ENCODE peak calls at places on chromosome 14, in eight cellular contexts. D is heart left ventricle, Y is right lobe of liver, O is erythroblast, M is lower leg skin, C is tibial nerve, G is H54, H is stomach. L is an unnamed sample.

GRCh38 chr14:92493024-92493423 is 20.6 kb upstream of the RIN3 start:
- DNase-seq in D (no peak), Y (no peak), O (no peak), M (no peak), C (no peak), G (no peak), H (no peak), L (no peak)

GRCh38 chr14:105738638-105739037 is 212.3 kb downstream of the TMEM121 start:
- DNase-seq in D (no peak), Y (no peak), O (no peak), M (no peak), C (no peak), G (no peak), H (no peak), L (no peak)

GRCh38 chr14:23057757-23058653 is 685 bp upstream of the CDH24 start:
- DNase-seq in D (peak), Y (peak), O (no peak), M (peak), C (peak), G (peak), H (peak), L (no peak)

GRCh38 chr14:61525293-61526011 is 169.9 kb upstream of the HIF1A start:
- DNase-seq in D (peak), Y (peak), O (no peak), M (peak), C (peak), G (peak), H (peak), L (peak)

GRCh38 chr14:101068293-101068957 is 164.9 kb upstream of the RTL1 start:
- DNase-seq in D (no peak), Y (no peak), O (no peak), M (no peak), C (no peak), G (no peak), H (no peak), L (no peak)

GRCh38 chr14:70754989-70755388 is 54.3 kb downstream of the MAP3K9 start:
- DNase-seq in D (no peak), Y (no peak), O (no peak), M (no peak), C (no peak), G (peak), H (peak), L (no peak)

GRCh38 chr14:59664741-59665140 is 88.1 kb upstream of the CCDC175 start:
- DNase-seq in D (no peak), Y (no peak), O (no peak), M (no peak), C (no peak), G (no peak), H (no peak), L (no peak)

GRCh38 chr14:34231626-34232025 is 230.4 kb downstream of the SPTSSA start:
- DNase-seq in D (no peak), Y (no peak), O (no peak), M (peak), C (peak), G (no peak), H (peak), L (no peak)

GRCh38 chr14:93035917-93036651 is 79.6 kb downstream of the ITPK1 start:
- DNase-seq in D (no peak), Y (no peak), O (no peak), M (no peak), C (no peak), G (peak), H (no peak), L (no peak)

GRCh38 chr14:92726933-92727262 is 21.5 kb downstream of the LGMN start:
- DNase-seq in D (no peak), Y (no peak), O (no peak), M (no peak), C (no peak), G (no peak), H (no peak), L (no peak)

GRCh38 chr14:75283884-75284563 is 5.4 kb downstream of the FOS start:
- DNase-seq in D (no peak), Y (no peak), O (peak), M (no peak), C (peak), G (no peak), H (peak), L (no peak)
- TF ChIP-seq POLR2A in D (no peak), Y (no peak), O (no peak), M (no peak), C (no peak), G (no peak), H (no peak), L (no peak)

GRCh38 chr14:24207104-24207543 is 1.6 kb downstream of the TSSK4 start:
- DNase-seq in D (no peak), Y (no peak), O (no peak), M (no peak), C (no peak), G (no peak), H (no peak), L (no peak)

GRCh38 chr14:24204163-24205146 is 1.0 kb upstream of the TSSK4 start:
- DNase-seq in D (no peak), Y (no peak), O (no peak), M (no peak), C (no peak), G (no peak), H (no peak), L (no peak)

GRCh38 chr14:24207625-24208024 is 2.1 kb downstream of the TSSK4 start:
- DNase-seq in D (no peak), Y (no peak), O (no peak), M (no peak), C (no peak), G (no peak), H (no peak), L (no peak)

GRCh38 chr14:24211311-24211710 is 2.0 kb downstream of the CHMP4A start:
- DNase-seq in D (no peak), Y (no peak), O (no peak), M (no peak), C (no peak), G (no peak), H (no peak), L (no peak)

GRCh38 chr14:24206260-24207103 is 986 bp downstream of the TSSK4 start:
- DNase-seq in D (no peak), Y (no peak), O (no peak), M (no peak), C (no peak), G (no peak), H (no peak), L (no peak)
- TF ChIP-seq POLR2A in D (no peak), Y (no peak), O (no peak), M (no peak), C (no peak), G (no peak), H (no peak), L (no peak)

GRCh38 chr14:102085503-102085902 is 1.3 kb downstream of the HSP90AA1 start:
- DNase-seq in D (no peak), Y (peak), O (peak), M (no peak), C (no peak), G (no peak), H (no peak), L (no peak)
- TF ChIP-seq POLR2A in D (no peak), Y (no peak), O (no peak), M (no peak), C (no peak), G (no peak), H (no peak), L (no peak)

DNA sequence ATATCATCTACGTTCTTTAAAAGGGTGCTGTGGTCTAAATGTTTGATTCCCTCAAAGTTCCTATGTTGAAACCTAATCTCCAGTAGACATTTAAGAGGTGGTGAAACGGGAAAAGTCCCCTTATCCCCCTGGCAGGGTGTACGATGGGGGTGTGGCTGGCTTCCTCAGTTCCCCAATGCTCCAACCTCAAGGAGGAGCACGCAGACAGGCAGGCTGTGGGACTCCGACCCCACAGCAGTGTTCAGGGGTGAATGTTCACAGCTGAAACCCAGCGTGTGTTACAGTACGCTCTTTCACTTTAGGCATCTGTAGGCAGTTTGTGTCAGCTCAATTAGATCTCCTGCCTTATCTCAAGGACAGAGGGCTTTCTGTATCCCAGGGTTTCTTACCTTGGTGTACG is 73.2 kb downstream of the SEC23A start:
- DNase-seq in D (no peak), Y (no peak), O (no peak), M (no peak), C (no peak), G (no peak), H (no peak), L (no peak)
- TF ChIP-seq POLR2A in D (no peak), Y (no peak), O (no peak), M (no peak), C (no peak), G (no peak), H (no peak), L (no peak)

DNA sequence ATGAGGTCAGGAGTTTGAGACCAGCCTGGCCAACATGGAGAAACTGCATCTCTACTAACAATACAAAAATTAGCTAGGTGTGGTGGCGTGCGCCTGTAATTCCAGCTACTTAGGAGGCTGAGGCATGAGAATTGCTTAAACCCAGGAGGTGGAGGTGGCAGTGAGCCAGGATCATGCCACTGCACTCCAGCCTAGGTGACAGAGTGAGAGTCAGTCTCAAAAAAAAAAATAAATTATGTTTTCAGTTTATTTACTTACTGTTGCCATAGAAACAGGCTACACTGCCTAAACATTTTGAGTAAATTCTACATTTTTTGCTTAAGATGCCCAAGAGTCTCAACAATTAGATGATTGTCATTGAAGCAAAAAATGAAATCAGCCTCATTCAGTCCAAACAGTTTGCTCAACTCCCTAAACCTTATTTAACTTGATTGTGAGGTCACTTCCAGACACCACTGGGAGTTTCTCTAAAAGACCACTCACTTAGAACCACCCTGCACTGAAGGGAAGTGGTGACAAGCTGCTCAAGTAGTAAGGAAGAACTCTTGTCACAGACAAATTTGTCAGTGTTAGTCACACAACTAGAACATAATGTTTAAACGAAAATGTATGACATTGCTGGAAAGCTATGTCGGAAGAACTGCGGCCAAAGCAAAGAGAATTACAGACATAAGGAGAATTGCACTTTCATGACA is 9.8 kb upstream of the GNPNAT1 start:
- DNase-seq in D (no peak), Y (no peak), O (no peak), M (no peak), C (no peak), G (no peak), H (no peak), L (no peak)
- TF ChIP-seq POLR2A in D (no peak), Y (no peak), O (no peak), M (no peak), C (no peak), G (no peak), H (no peak), L (no peak)